ENCODE peak calls at places on chromosomes 16 and 17, in six cellular contexts. One of them, this sample, is unnamed.

GRCh38 chr16:68227183-68227793 is 8.6 kb downstream of the ESRP2 start:
- DNase-seq in PC-3: no peak
- DNase-seq in GM23338: no peak
- DNase-seq in hepatocyte: peak
- DNase-seq in MM.1S: peak
- DNase-seq in GM23248: no peak
- DNase-seq in this sample: peak

GRCh38 chr16:86824751-86825310 is 246.5 kb downstream of the FOXL1 start:
- DNase-seq in GM23248: no peak
- DNase-seq in PC-3: peak
- DNase-seq in GM23338: peak
- DNase-seq in hepatocyte: no peak
- DNase-seq in MM.1S: no peak
- DNase-seq in this sample: no peak

GRCh38 chr17:64020068-64020766 is at the start of gene ICAM2:
- DNase-seq in GM23338: peak
- DNase-seq in MM.1S: peak
- DNase-seq in GM23248: no peak
- DNase-seq in hepatocyte: no peak
- DNase-seq in PC-3: no peak
- DNase-seq in this sample: peak

GRCh38 chr17:37088459-37088858 is 139.7 kb downstream of the AATF start:
- DNase-seq in PC-3: peak
- DNase-seq in GM23338: no peak
- DNase-seq in GM23248: no peak
- DNase-seq in MM.1S: no peak
- DNase-seq in hepatocyte: peak
- DNase-seq in this sample: no peak

GRCh38 chr16:10405386-10405939 is 19.6 kb downstream of the ATF7IP2 start:
- DNase-seq in GM23248: no peak
- DNase-seq in MM.1S: no peak
- DNase-seq in hepatocyte: no peak
- DNase-seq in PC-3: no peak
- DNase-seq in GM23338: no peak
- DNase-seq in this sample: no peak

GRCh38 chr16:55329791-55330190 is 5.8 kb downstream of the IRX6 start:
- DNase-seq in MM.1S: no peak
- DNase-seq in PC-3: no peak
- DNase-seq in GM23338: peak
- DNase-seq in hepatocyte: no peak
- DNase-seq in GM23248: no peak
- DNase-seq in this sample: no peak

GRCh38 chr16:86308514-86308913 is 201.8 kb upstream of the FOXF1 start:
- DNase-seq in GM23338: no peak
- DNase-seq in GM23248: no peak
- DNase-seq in MM.1S: no peak
- DNase-seq in hepatocyte: no peak
- DNase-seq in PC-3: no peak
- DNase-seq in this sample: no peak

GRCh38 chr17:51461578-51462004 is 201.2 kb downstream of the UTP18 start:
- DNase-seq in MM.1S: peak
- DNase-seq in GM23338: peak
- DNase-seq in PC-3: peak
- DNase-seq in GM23248: peak
- DNase-seq in hepatocyte: peak
- DNase-seq in this sample: peak

GRCh38 chr17:80855968-80856862 is 135.4 kb upstream of the CHMP6 start:
- DNase-seq in MM.1S: no peak
- DNase-seq in PC-3: peak
- DNase-seq in hepatocyte: peak
- DNase-seq in GM23248: peak
- DNase-seq in GM23338: no peak
- DNase-seq in this sample: no peak

GRCh38 chr16:58464047-58464915 is 35.7 kb upstream of the NDRG4 start:
- DNase-seq in PC-3: peak
- DNase-seq in hepatocyte: peak
- DNase-seq in GM23338: peak
- DNase-seq in GM23248: peak
- DNase-seq in MM.1S: no peak
- DNase-seq in this sample: no peak

GRCh38 chr17:72667096-72668063 is 425.1 kb downstream of the SLC39A11 start:
- DNase-seq in GM23338: no peak
- DNase-seq in MM.1S: no peak
- DNase-seq in hepatocyte: no peak
- DNase-seq in GM23248: no peak
- DNase-seq in PC-3: no peak
- DNase-seq in this sample: no peak

GRCh38 chr16:24734382-24734781 is 4.9 kb downstream of the TNRC6A start:
- DNase-seq in GM23338: no peak
- DNase-seq in PC-3: no peak
- DNase-seq in GM23248: peak
- DNase-seq in hepatocyte: no peak
- DNase-seq in MM.1S: no peak
- DNase-seq in this sample: no peak

GRCh38 chr16:1435921-1436697 is 5.2 kb downstream of the PERCC1 start:
- DNase-seq in GM23248: no peak
- DNase-seq in hepatocyte: no peak
- DNase-seq in PC-3: no peak
- DNase-seq in GM23338: peak
- DNase-seq in MM.1S: no peak
- DNase-seq in this sample: no peak

GRCh38 chr16:12576878-12577277 is 226.8 kb downstream of the CPPED1 start:
- DNase-seq in PC-3: no peak
- DNase-seq in GM23248: no peak
- DNase-seq in GM23338: no peak
- DNase-seq in hepatocyte: no peak
- DNase-seq in MM.1S: no peak
- DNase-seq in this sample: no peak

GRCh38 chr16:84497836-84498610 is 6.4 kb downstream of the MEAK7 start:
- DNase-seq in MM.1S: no peak
- DNase-seq in PC-3: no peak
- DNase-seq in hepatocyte: no peak
- DNase-seq in GM23248: no peak
- DNase-seq in GM23338: no peak
- DNase-seq in this sample: no peak

GRCh38 chr16:90019543-90020259 is 445 bp upstream of the DBNDD1 start:
- DNase-seq in MM.1S: peak
- DNase-seq in GM23338: peak
- DNase-seq in PC-3: peak
- DNase-seq in hepatocyte: peak
- DNase-seq in GM23248: peak
- DNase-seq in this sample: peak

GRCh38 chr16:55030944-55031343 is 100.3 kb downstream of the IRX5 start:
- DNase-seq in GM23338: no peak
- DNase-seq in MM.1S: no peak
- DNase-seq in hepatocyte: no peak
- DNase-seq in GM23248: no peak
- DNase-seq in PC-3: no peak
- DNase-seq in this sample: no peak

GRCh38 chr17:39239640-39240314 is 14.0 kb upstream of the STAC2 start:
- DNase-seq in PC-3: peak
- DNase-seq in MM.1S: peak
- DNase-seq in GM23248: no peak
- DNase-seq in hepatocyte: peak
- DNase-seq in GM23338: peak
- DNase-seq in this sample: peak

GRCh38 chr17:70599198-70599597 is 429.9 kb downstream of the KCNJ2 start:
- DNase-seq in GM23338: no peak
- DNase-seq in GM23248: no peak
- DNase-seq in PC-3: no peak
- DNase-seq in MM.1S: no peak
- DNase-seq in hepatocyte: no peak
- DNase-seq in this sample: no peak

GRCh38 chr17:60555786-60556185 is 29.7 kb upstream of the APPBP2 start:
- DNase-seq in hepatocyte: no peak
- DNase-seq in PC-3: no peak
- DNase-seq in MM.1S: no peak
- DNase-seq in GM23338: no peak
- DNase-seq in GM23248: no peak
- DNase-seq in this sample: no peak

GRCh38 chr17:4769628-4770027 is 2.1 kb upstream of the TM4SF5 start:
- DNase-seq in MM.1S: no peak
- DNase-seq in GM23248: peak
- DNase-seq in GM23338: no peak
- DNase-seq in hepatocyte: no peak
- DNase-seq in PC-3: peak
- DNase-seq in this sample: peak

GRCh38 chr17:67615736-67616135 is 102.0 kb upstream of the NOL11 start:
- DNase-seq in GM23248: no peak
- DNase-seq in MM.1S: no peak
- DNase-seq in PC-3: no peak
- DNase-seq in hepatocyte: no peak
- DNase-seq in GM23338: no peak
- DNase-seq in this sample: no peak

GRCh38 chr16:80852261-80852872 is 48.0 kb upstream of the CDYL2 start:
- DNase-seq in GM23248: peak
- DNase-seq in GM23338: peak
- DNase-seq in MM.1S: peak
- DNase-seq in PC-3: peak
- DNase-seq in hepatocyte: peak
- DNase-seq in this sample: peak

GRCh38 chr17:31724619-31725018 is 134.4 kb downstream of the COPRS start:
- DNase-seq in GM23338: no peak
- DNase-seq in MM.1S: no peak
- DNase-seq in hepatocyte: no peak
- DNase-seq in PC-3: no peak
- DNase-seq in GM23248: no peak
- DNase-seq in this sample: no peak

GRCh38 chr17:42459256-42459982 is 741 bp downstream of the ATP6V0A1 start:
- DNase-seq in GM23338: peak
- DNase-seq in hepatocyte: peak
- DNase-seq in MM.1S: peak
- DNase-seq in PC-3: no peak
- DNase-seq in GM23248: peak
- DNase-seq in this sample: peak
- TF ChIP-seq EZH2phosphoT487 in GM23338: no peak
- TF ChIP-seq EZH2phosphoT487 in hepatocyte: no peak
- TF ChIP-seq EZH2phosphoT487 in MM.1S: no peak
- TF ChIP-seq EZH2phosphoT487 in PC-3: no peak
- TF ChIP-seq EZH2phosphoT487 in GM23248: no peak
- TF ChIP-seq EZH2phosphoT487 in this sample: no peak

GRCh38 chr16:4506450-4506849 is 30.3 kb downstream of the HMOX2 start:
- DNase-seq in hepatocyte: peak
- DNase-seq in MM.1S: peak
- DNase-seq in GM23248: peak
- DNase-seq in GM23338: peak
- DNase-seq in PC-3: peak
- DNase-seq in this sample: peak
- TF ChIP-seq EZH2phosphoT487 in hepatocyte: no peak
- TF ChIP-seq EZH2phosphoT487 in MM.1S: no peak
- TF ChIP-seq EZH2phosphoT487 in GM23248: no peak
- TF ChIP-seq EZH2phosphoT487 in GM23338: no peak
- TF ChIP-seq EZH2phosphoT487 in PC-3: no peak
- TF ChIP-seq EZH2phosphoT487 in this sample: no peak

GRCh38 chr17:69179227-69179952 is 37.7 kb upstream of the ABCA6 start:
- DNase-seq in GM23338: peak
- DNase-seq in MM.1S: no peak
- DNase-seq in hepatocyte: peak
- DNase-seq in GM23248: peak
- DNase-seq in PC-3: no peak
- DNase-seq in this sample: no peak
- TF ChIP-seq EZH2phosphoT487 in GM23338: no peak
- TF ChIP-seq EZH2phosphoT487 in MM.1S: no peak
- TF ChIP-seq EZH2phosphoT487 in hepatocyte: no peak
- TF ChIP-seq EZH2phosphoT487 in GM23248: no peak
- TF ChIP-seq EZH2phosphoT487 in PC-3: no peak
- TF ChIP-seq EZH2phosphoT487 in this sample: no peak

DNA sequence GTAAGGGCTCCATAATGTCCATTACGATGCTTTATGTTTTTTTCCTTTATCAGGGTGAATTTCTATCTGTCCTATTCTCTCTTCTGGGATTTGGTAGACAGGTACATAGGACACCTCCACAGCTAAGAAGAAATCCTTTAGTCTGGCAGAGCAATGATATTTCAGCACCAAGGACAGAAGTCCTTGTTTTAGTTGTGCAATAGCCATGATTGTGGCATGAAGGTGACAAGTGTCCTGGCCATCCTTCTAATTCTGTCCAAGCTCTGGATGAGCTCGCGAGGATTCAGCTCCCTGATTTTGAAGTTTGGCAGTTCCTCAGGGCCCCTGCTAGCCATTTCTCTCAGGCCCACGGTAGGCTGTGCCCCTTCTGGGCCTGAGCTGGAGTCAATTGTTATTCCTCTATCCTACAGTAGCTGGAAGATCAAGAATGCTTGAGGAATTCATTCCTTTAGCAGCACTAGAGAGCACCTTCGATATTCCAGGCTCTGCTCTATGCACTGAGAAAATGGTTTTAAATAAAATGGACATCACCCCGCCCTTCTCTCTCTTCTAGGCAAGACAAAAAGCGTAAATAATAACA is 320.8 kb downstream of the XYLT1 start:
- DNase-seq in GM23248: peak
- DNase-seq in hepatocyte: peak
- DNase-seq in PC-3: no peak
- DNase-seq in GM23338: peak
- DNase-seq in MM.1S: no peak
- DNase-seq in this sample: no peak
- TF ChIP-seq EZH2phosphoT487 in GM23248: no peak
- TF ChIP-seq EZH2phosphoT487 in hepatocyte: no peak
- TF ChIP-seq EZH2phosphoT487 in PC-3: no peak
- TF ChIP-seq EZH2phosphoT487 in GM23338: no peak
- TF ChIP-seq EZH2phosphoT487 in MM.1S: no peak
- TF ChIP-seq EZH2phosphoT487 in this sample: no peak